ENCODE peak calls at places on chromosomes 7 and 10, in four cellular contexts. C is CD4-positive, alpha-beta T cell; J is pancreas; U is adrenal gland. I is an unnamed sample.

GRCh38 chr7:151416135-151416740 is 6.4 kb upstream of the WDR86 start:
- DNase-seq in J (peak; percentile 23), U (no peak), C (no peak), I (no peak)

GRCh38 chr7:139915864-139916716 is 87.0 kb downstream of the TBXAS1 start:
- DNase-seq in J (no peak), U (peak; percentile 79), C (peak; percentile 2), I (peak; percentile 59)

GRCh38 chr10:84478155-84478554 is 149.8 kb downstream of the CCSER2 start:
- DNase-seq in C (no peak), U (no peak), J (no peak), I (no peak)

GRCh38 chr10:94076325-94076841 is 82.7 kb downstream of the PLCE1 start:
- DNase-seq in C (no peak), J (no peak), U (no peak), I (peak; percentile 17)

GRCh38 chr7:30722671-30723070 is 29.3 kb upstream of the INMT start:
- DNase-seq in C (no peak), J (no peak), U (no peak), I (no peak)

GRCh38 chr10:101782811-101783735 is at the start of gene NPM3:
- DNase-seq in U (peak; percentile 91), J (peak; percentile 89), C (peak; percentile 70), I (peak; percentile 96)

GRCh38 chr10:17109475-17110207 is 20.0 kb downstream of the CUBN start:
- DNase-seq in C (no peak), J (no peak), U (no peak), I (peak; percentile 55)

GRCh38 chr10:97717627-97718026 is 4.1 kb downstream of the MARVELD1 start:
- DNase-seq in U (no peak), J (no peak), C (no peak), I (no peak)

GRCh38 chr7:26699761-26700160 is 164.6 kb downstream of the SKAP2 start:
- DNase-seq in C (no peak), U (no peak), J (no peak), I (no peak)

GRCh38 chr10:30494558-30494957 is 60.6 kb downstream of the MAP3K8 start:
- DNase-seq in C (no peak), U (no peak), J (no peak), I (no peak)

GRCh38 chr7:41478187-41478586 is 224.7 kb downstream of the INHBA start:
- DNase-seq in U (no peak), J (no peak), C (no peak), I (no peak)
- H3K27ac ChIP-seq in U (no peak overlapping the region), J (no peak overlapping the region), C (no peak overlapping the region), I (no peak overlapping the region)

DNA sequence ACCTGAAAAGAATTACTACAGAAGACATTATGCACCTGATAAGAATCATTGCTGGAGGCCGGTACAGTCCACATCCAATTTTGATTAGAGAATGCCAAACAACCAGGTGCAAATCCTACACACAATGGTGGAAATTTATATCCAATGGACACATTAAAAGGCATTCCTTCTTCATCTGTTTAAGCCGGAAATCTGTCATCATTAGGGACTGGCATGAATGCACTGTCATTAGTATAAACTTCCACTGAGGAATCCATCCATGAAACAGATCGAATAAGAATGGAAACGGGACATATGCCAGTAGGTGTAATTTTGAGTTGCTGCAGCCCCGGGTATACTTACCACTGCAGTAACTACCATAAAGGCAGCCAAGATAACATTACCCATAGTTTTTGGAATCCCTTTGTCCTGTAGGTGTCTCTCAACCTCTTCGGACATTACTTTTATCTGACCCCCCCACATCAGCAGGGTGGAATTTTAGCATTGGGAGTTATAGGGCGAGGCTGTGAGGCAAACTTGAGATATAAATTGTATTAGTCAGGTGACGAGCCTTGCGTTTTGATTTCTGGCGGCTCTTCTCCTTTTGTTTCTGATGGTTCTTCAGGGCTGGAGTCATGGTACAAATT is 36.5 kb upstream of the AKR1C2 start:
- DNase-seq in U (no peak), C (no peak), J (no peak), I (no peak)
- H3K27ac ChIP-seq in U (no peak overlapping the region), C (no peak overlapping the region), J (no peak overlapping the region), I (no peak overlapping the region)

DNA sequence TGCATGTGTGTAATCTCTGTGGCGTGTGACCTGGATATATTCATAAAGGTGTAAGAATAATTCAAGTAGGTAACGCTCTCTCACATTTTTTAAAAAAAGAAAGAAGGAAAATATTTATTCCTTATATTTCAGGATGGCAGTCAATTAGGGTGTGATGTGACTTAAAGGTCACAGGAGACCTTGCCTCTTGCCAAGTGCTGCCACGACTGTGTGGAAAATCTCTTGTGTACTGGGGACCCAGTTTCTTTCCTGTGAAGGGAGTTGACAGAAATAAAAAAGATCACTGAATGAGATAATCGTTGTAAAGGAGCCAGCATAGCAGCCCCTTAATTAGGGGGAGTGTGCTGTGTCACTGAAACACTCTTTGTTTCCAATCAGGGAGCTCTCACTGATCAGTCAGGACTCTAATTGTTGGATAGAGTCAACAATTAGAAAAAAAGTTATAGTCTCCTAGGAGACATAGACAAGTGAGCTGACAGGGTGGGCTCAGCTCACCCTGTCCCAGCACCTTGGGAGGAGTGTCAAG is 31.1 kb downstream of the PTPRE start:
- DNase-seq in C (no peak), J (no peak), U (no peak), I (no peak)
- H3K27ac ChIP-seq in C (no peak overlapping the region), J (no peak overlapping the region), U (no peak overlapping the region), I (no peak overlapping the region)

DNA sequence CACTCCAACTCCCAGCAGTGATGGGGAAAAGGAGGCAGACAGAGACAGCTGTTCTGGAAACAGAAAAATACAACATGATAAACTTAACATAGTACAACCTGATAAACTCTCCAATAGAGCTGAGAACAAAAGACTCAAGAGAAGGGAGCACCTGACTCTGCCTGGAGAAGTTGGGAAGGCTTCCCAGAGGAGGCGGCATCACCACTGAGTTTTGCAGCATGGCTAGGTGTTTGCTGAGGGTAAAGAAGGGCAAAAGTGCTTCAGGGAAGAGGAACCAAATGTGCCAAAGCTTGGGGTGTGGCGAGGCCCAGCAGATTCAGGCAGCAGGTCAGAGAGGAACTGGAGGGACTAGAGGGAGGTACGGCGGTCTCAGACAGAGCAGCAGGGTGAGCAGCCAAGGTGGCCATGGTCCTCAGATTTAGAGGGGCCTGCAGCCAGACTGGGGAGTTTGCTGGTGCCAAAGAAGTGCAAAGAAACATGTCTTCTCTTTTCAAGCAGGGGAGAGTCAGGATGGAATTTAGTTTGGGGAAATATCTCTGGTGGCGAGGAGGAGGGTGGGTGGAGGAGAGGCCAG is 119.9 kb upstream of the BTBD16 start:
- DNase-seq in U (no peak), J (no peak), C (no peak), I (no peak)
- H3K27ac ChIP-seq in U (no peak overlapping the region), J (no peak overlapping the region), C (no peak overlapping the region), I (no peak overlapping the region)

I was measured in SJCRH30.